ENCODE peak calls at places on chromosomes 5 and 9, in seven cellular contexts. Q is A549; L is fibroblast of mammary gland; O is choroid plexus epithelial cell; Z is CD4-positive, alpha-beta T cell; A is aorta; T is nephron progenitor cell. C is an unnamed sample.

GRCh38 chr9:128049788-128050187 is 17.3 kb downstream of the NAIF1 start:
- DNase-seq in Z (no peak), A (no peak), Q (no peak), T (no peak), O (no peak), L (no peak), C (no peak)

GRCh38 chr9:106700676-106701075 is 162.3 kb upstream of the ZNF462 start:
- DNase-seq in Q (no peak), A (no peak), T (no peak), O (peak; percentile 13), Z (no peak), L (peak; percentile 70), C (peak; percentile 46)

GRCh38 chr9:69357854-69358220 is 32.8 kb downstream of the ENTREP1 start:
- DNase-seq in T (no peak), A (no peak), Z (no peak), O (no peak), L (no peak), Q (no peak), C (no peak)

GRCh38 chr5:137263319-137263718 is 235.8 kb downstream of the SPOCK1 start:
- DNase-seq in Z (no peak), T (no peak), O (no peak), Q (no peak), A (no peak), L (no peak), C (no peak)

GRCh38 chr9:130785053-130785452 is 50.0 kb upstream of the ABL1 start:
- DNase-seq in A (no peak), Z (no peak), Q (no peak), L (no peak), O (no peak), T (no peak), C (no peak)

GRCh38 chr5:89351975-89352374 is 469.0 kb upstream of the MEF2C start:
- DNase-seq in A (no peak), Z (no peak), L (peak; percentile 38), T (no peak), Q (no peak), O (peak; percentile 56), C (peak; percentile 31)

GRCh38 chr5:150624334-150625163 is 15.9 kb upstream of the SYNPO start:
- DNase-seq in Q (no peak), L (no peak), Z (peak; percentile 19), T (peak; percentile 76), O (no peak), A (no peak), C (no peak)

GRCh38 chr5:173677125-173677672 is 60.7 kb upstream of the BOD1 start:
- DNase-seq in A (no peak), O (no peak), L (no peak), Z (no peak), T (no peak), Q (no peak), C (no peak)

GRCh38 chr5:75886706-75887105 is 169.5 kb upstream of the POC5 start:
- DNase-seq in Z (no peak), Q (no peak), O (peak; percentile 13), L (peak; percentile 2), T (no peak), A (no peak), C (no peak)

GRCh38 chr9:131278421-131279111 is 2.3 kb upstream of the FAM78A start:
- DNase-seq in Q (no peak), O (no peak), T (no peak), L (no peak), Z (no peak), A (no peak), C (no peak)

GRCh38 chr5:95446009-95446408 is 54.8 kb downstream of the FAM81B start:
- DNase-seq in O (peak; percentile 82), L (peak; percentile 14), Q (no peak), A (no peak), Z (no peak), T (no peak), C (peak; percentile 70)

GRCh38 chr5:168315991-168316578 is 24.6 kb downstream of the WWC1 start:
- DNase-seq in T (no peak), Q (no peak), Z (no peak), A (no peak), O (no peak), L (no peak), C (no peak)

GRCh38 chr9:87020169-87020935 is 73.0 kb upstream of the GAS1 start:
- DNase-seq in A (no peak), Z (no peak), L (no peak), Q (no peak), O (peak; percentile 26), T (no peak), C (no peak)

GRCh38 chr5:112869948-112870347 is 8.9 kb downstream of the SRP19 start:
- DNase-seq in A (no peak), Q (no peak), T (no peak), O (no peak), L (no peak), Z (no peak), C (no peak)

GRCh38 chr5:14364576-14365472 is 216.8 kb upstream of the OTULINL start:
- DNase-seq in T (peak; percentile 35), O (no peak), L (no peak), A (no peak), Z (no peak), Q (peak; percentile 48), C (peak; percentile 13)